ENCODE peak calls at places on chromosome 12, in nine cellular contexts. P is brain microvascular endothelial cell; D is dorsolateral prefrontal cortex; B is heart left ventricle; N is CD8-positive, alpha-beta T cell; J is HCT116; W is substantia nigra; S is heart right ventricle; H is adrenal gland. Q is an unnamed sample.
A peak's percentile ranks its signal among the peaks of the same experiment; 100 is the strongest.

GRCh38 chr12:76020731-76021672 is 10.6 kb downstream of the PHLDA1 start:
- DNase-seq in P (peak; percentile 98), H (peak; percentile 72), N (peak; percentile 23), J (peak; percentile 84), D (no peak), W (no peak), S (no peak), B (no peak), Q (no peak)

GRCh38 chr12:27615331-27615891 is 80.8 kb upstream of the REP15 start:
- DNase-seq in J (peak; percentile 71), W (no peak), D (no peak), P (no peak), B (no peak), H (no peak), N (no peak), S (no peak), Q (no peak)

GRCh38 chr12:26047401-26048226 is 77.2 kb downstream of the BHLHE41 start:
- DNase-seq in D (no peak), H (no peak), N (no peak), B (no peak), J (no peak), P (no peak), S (no peak), W (no peak), Q (no peak)

GRCh38 chr12:130053641-130054040 is 108.6 kb upstream of the FZD10 start:
- DNase-seq in N (no peak), W (no peak), J (no peak), P (no peak), B (no peak), D (no peak), S (no peak), H (no peak), Q (peak; percentile 39)

GRCh38 chr12:4118601-4119156 is 154.9 kb upstream of the CCND2 start:
- DNase-seq in N (no peak), P (no peak), H (peak; percentile 30), W (no peak), J (no peak), S (no peak), D (no peak), B (no peak), Q (no peak)

GRCh38 chr12:106831699-106832098 is 57.2 kb downstream of the RIC8B start:
- DNase-seq in B (no peak), P (no peak), H (no peak), S (no peak), J (no peak), N (no peak), D (no peak), W (no peak), Q (no peak)

GRCh38 chr12:6613015-6613775 is 6.0 kb upstream of the CHD4 start:
- DNase-seq in B (peak; percentile 82), J (peak; percentile 45), W (peak; percentile 81), N (no peak), P (peak; percentile 65), D (peak; percentile 79), H (peak; percentile 82), S (peak; percentile 74), Q (peak; percentile 90)

GRCh38 chr12:26749781-26750180 is 83.2 kb downstream of the ITPR2 start:
- DNase-seq in H (no peak), N (no peak), D (no peak), J (no peak), W (no peak), B (no peak), S (no peak), P (no peak), Q (no peak)

GRCh38 chr12:116434155-116435065 is 124.8 kb upstream of the MAP1LC3B2 start:
- DNase-seq in H (peak; percentile 84), W (peak; percentile 46), D (peak; percentile 35), J (peak; percentile 91), S (peak; percentile 77), B (peak; percentile 83), P (peak; percentile 80), N (no peak), Q (peak; percentile 94)

DNA sequence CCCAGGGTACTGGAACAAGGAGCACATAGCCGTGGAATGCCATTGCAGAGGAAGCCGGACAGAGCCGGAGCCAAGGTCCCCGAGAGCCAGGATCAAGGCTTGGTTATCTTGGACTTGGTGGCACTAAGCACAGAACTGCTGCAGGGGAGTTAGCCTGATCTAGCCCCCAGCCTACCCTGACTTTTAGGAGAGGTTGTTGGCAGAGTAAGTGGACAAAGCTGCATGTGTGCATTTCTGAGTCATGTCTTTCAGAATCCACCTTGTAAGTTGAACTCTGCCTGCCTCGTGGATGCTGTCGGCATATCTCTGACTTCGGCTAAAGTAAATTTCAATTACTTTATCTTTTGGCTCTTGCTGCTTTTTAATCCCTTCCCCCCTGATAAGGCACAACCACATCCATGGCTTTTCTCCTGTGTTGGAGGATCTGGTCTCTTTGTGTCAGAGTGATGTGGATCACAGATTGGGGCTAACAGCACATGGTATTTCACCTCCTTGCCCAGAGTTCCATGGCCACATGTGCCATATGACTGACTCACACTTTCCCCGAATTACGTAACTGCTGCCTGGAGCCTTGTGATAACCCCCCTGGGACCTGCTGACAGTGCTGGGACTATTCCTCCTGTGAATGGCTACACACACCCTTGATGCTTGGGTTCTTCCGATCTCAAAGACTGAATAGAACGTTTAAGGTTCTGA is 240.3 kb downstream of the EMP1 start:
- DNase-seq in D (no peak), S (no peak), J (no peak), N (no peak), B (no peak), H (no peak), P (peak; percentile 45), W (no peak), Q (no peak)
- H3K27ac ChIP-seq in D (no peak overlapping the region), S (no peak overlapping the region), J (no peak overlapping the region), N (no peak overlapping the region), B (no peak overlapping the region), H (no peak overlapping the region), P (no peak overlapping the region), W (no peak overlapping the region), Q (no peak overlapping the region)

GRCh38 chr12:52011602-52012214 is 5.0 kb downstream of the TAMALIN start:
- DNase-seq in P (no peak), S (no peak), J (no peak), D (no peak), H (no peak), W (no peak), N (no peak), B (peak; percentile 11), Q (no peak)
- H3K27ac ChIP-seq in P (no peak overlapping the region), S (peak overlapping the region; percentile 98), J (no peak overlapping the region), D (peak overlapping the region; percentile 95), H (no peak overlapping the region), W (no peak overlapping the region), N (no peak overlapping the region), B (peak overlapping the region; percentile 88), Q (no peak overlapping the region)

DNA sequence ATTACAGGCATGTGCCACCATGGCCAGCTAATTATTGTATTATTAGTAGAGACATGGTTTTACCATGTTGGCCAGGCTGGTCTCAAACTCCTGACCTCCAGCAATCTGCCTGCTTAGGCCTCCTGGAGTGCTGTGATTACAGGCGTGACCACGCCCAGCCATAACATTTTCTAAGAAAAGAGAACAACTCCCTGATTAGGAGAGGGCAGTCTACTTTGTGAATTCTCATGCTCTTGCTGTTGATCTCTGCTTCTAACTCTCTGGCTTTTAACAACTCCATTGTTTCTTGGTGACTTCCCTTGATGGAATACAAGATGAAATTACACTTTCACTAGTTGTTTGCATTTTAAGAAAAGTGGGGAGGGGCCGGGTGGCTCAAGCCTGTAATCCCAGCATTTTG is 33.6 kb downstream of the SSH1 start:
- DNase-seq in H (no peak), D (no peak), S (no peak), P (no peak), B (no peak), W (no peak), N (no peak), J (no peak), Q (no peak)
- H3K27ac ChIP-seq in H (peak overlapping the region; percentile 79), D (peak overlapping the region; percentile 59), S (peak overlapping the region; percentile 92), P (peak overlapping the region; percentile 100), B (peak overlapping the region; percentile 92), W (no peak overlapping the region), N (no peak overlapping the region), J (peak overlapping the region; percentile 8), Q (no peak overlapping the region)

GRCh38 chr12:93092559-93092945 is 163.5 kb upstream of the EEA1 start:
- DNase-seq in H (no peak), W (no peak), S (no peak), P (no peak), J (no peak), D (no peak), B (no peak), N (no peak), Q (no peak)

GRCh38 chr12:93091851-93092558 is 162.9 kb upstream of the EEA1 start:
- DNase-seq in W (no peak), J (no peak), D (no peak), P (no peak), H (no peak), N (no peak), B (no peak), S (no peak), Q (no peak)

GRCh38 chr12:93090768-93091172 is 161.7 kb upstream of the EEA1 start:
- DNase-seq in J (peak; percentile 76), H (no peak), S (no peak), W (no peak), N (no peak), P (peak; percentile 46), B (no peak), D (no peak), Q (no peak)

GRCh38 chr12:93087836-93088610 is 158.9 kb upstream of the EEA1 start:
- DNase-seq in D (no peak), B (no peak), J (no peak), S (no peak), N (no peak), W (no peak), P (no peak), H (no peak), Q (no peak)

DNA sequence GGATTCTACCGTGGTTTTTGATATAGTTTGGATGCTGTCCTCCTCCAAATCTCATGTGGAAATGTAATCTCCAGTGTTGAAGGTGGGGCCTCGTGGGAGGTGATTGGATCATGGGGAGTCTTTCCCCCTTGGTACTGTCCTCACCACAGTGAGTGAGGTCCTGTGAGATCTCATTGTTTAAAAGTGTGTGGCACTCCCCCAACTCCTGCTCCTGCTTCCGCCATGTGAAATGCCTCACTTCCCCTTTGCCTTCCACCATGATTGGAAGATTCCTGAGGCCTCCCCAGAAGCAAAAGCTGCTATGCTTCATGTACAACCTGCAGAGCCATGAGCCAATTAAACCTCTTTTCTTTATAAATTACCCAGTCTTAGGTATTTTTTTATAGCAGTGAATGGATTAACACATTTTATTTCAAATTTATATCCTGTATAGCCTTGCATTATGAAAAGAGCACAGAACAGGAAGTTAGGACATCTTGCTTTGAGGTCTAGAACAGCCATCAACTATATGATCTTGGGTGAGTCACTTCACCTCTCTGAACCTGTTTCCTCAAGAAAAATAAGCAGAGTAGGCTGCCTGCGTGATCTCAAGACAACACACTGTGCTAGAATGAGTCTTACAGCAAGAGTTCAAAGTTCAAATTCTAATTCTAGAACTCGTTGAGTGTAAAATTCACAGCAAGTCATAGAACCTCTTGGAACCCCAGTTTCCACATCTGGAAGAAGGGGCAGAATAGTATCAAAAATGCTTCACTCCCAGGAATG is 160.9 kb upstream of the EEA1 start:
- DNase-seq in J (peak; percentile 89), H (no peak), B (no peak), N (no peak), W (no peak), S (no peak), D (no peak), P (peak; percentile 94), Q (no peak)
- H3K27ac ChIP-seq in J (peak overlapping the region; percentile 50), H (no peak overlapping the region), B (no peak overlapping the region), N (no peak overlapping the region), W (no peak overlapping the region), S (no peak overlapping the region), D (no peak overlapping the region), P (peak overlapping the region; percentile 95), Q (no peak overlapping the region)

GRCh38 chr12:85617307-85618091 is 218.7 kb downstream of the RASSF9 start:
- DNase-seq in W (no peak), B (no peak), N (no peak), H (no peak), S (no peak), J (no peak), D (no peak), P (no peak), Q (no peak)
- H3K27ac ChIP-seq in W (no peak overlapping the region), B (no peak overlapping the region), N (no peak overlapping the region), H (no peak overlapping the region), S (no peak overlapping the region), J (no peak overlapping the region), D (no peak overlapping the region), P (no peak overlapping the region), Q (no peak overlapping the region)